ENCODE peak calls at places on chromosomes 7 and 10, in five cellular contexts. K is retinal pigment epithelial cell, C is right lobe of liver, Y is Panc1, O is tibial nerve. P is an unnamed sample.
A peak's percentile ranks its signal among the peaks of the same experiment; 100 is the strongest.

GRCh38 chr10:19200211-19200610 is 151.6 kb downstream of the MALRD1 start:
- DNase-seq in K (peak; percentile 18), C (no peak), Y (no peak), O (no peak), P (no peak)

GRCh38 chr10:60757422-60757895 is 20.8 kb upstream of the CDK1 start:
- DNase-seq in K (no peak), C (no peak), Y (no peak), O (no peak), P (no peak)

GRCh38 chr10:13091816-13092215 is 8.1 kb upstream of the OPTN start:
- DNase-seq in K (no peak), C (no peak), Y (no peak), O (peak; percentile 21), P (no peak)

GRCh38 chr7:140475747-140476333 is 3.5 kb downstream of the MKRN1 start:
- DNase-seq in K (no peak), C (no peak), Y (no peak), O (peak; percentile 63), P (no peak)

GRCh38 chr10:108005627-108006026 is 841.1 kb upstream of the SORCS1 start:
- DNase-seq in K (no peak), C (no peak), Y (no peak), O (no peak), P (no peak)

GRCh38 chr7:151503902-151504714 is 15.6 kb downstream of the RHEB start:
- DNase-seq in K (no peak), C (no peak), Y (no peak), O (peak; percentile 33), P (no peak)

GRCh38 chr10:58107506-58107905 is 160.2 kb downstream of the IPMK start:
- DNase-seq in K (no peak), C (no peak), Y (no peak), O (no peak), P (no peak)

GRCh38 chr7:157792954-157793353 is 456.1 kb downstream of the DNAJB6 start:
- DNase-seq in K (no peak), C (no peak), Y (no peak), O (no peak), P (no peak)

GRCh38 chr10:131743190-131744151 is 157.3 kb upstream of the PPP2R2D start:
- DNase-seq in K (no peak), C (no peak), Y (no peak), O (no peak), P (peak; percentile 57)

GRCh38 chr10:117221156-117221711 is 19.7 kb upstream of the SLC18A2 start:
- DNase-seq in K (no peak), C (no peak), Y (no peak), O (no peak), P (no peak)

GRCh38 chr7:47540387-47541093 is 41.4 kb downstream of the TNS3 start:
- DNase-seq in K (no peak), C (no peak), Y (no peak), O (no peak), P (no peak)

GRCh38 chr10:116168329-116168728 is 104.7 kb downstream of the GFRA1 start:
- DNase-seq in K (no peak), C (no peak), Y (no peak), O (no peak), P (no peak)

GRCh38 chr7:75905785-75906604 is 9.0 kb upstream of the POR start:
- DNase-seq in K (no peak), C (peak; percentile 93), Y (no peak), O (peak; percentile 74), P (peak; percentile 34)

GRCh38 chr10:79003183-79004100 is 65.3 kb upstream of the ZMIZ1 start:
- DNase-seq in K (no peak), C (no peak), Y (no peak), O (no peak), P (no peak)

GRCh38 chr10:84097787-84098353 is 41.4 kb upstream of the GHITM start:
- DNase-seq in K (no peak), C (no peak), Y (no peak), O (no peak), P (no peak)

GRCh38 chr7:47890606-47891005 is 57.7 kb downstream of the PKD1L1 start:
- DNase-seq in K (no peak), C (no peak), Y (no peak), O (no peak), P (no peak)

GRCh38 chr7:42831051-42831952 is 80.6 kb downstream of the C7orf25 start:
- DNase-seq in K (no peak), C (no peak), Y (no peak), O (peak; percentile 61), P (no peak)

GRCh38 chr10:113037222-113037621 is 87.2 kb downstream of the TCF7L2 start:
- DNase-seq in K (no peak), C (no peak), Y (no peak), O (no peak), P (no peak)

GRCh38 chr10:3827768-3828403 is 42.9 kb upstream of the KLF6 start:
- DNase-seq in K (no peak), C (no peak), Y (no peak), O (no peak), P (no peak)

GRCh38 chr10:3825244-3825643 is 40.2 kb upstream of the KLF6 start:
- DNase-seq in K (peak; percentile 67), C (no peak), Y (no peak), O (no peak), P (no peak)

GRCh38 chr10:3828404-3829192 is 43.6 kb upstream of the KLF6 start:
- DNase-seq in K (no peak), C (no peak), Y (no peak), O (no peak), P (no peak)

GRCh38 chr10:3825862-3826351 is 40.9 kb upstream of the KLF6 start:
- DNase-seq in K (no peak), C (no peak), Y (no peak), O (no peak), P (no peak)

DNA sequence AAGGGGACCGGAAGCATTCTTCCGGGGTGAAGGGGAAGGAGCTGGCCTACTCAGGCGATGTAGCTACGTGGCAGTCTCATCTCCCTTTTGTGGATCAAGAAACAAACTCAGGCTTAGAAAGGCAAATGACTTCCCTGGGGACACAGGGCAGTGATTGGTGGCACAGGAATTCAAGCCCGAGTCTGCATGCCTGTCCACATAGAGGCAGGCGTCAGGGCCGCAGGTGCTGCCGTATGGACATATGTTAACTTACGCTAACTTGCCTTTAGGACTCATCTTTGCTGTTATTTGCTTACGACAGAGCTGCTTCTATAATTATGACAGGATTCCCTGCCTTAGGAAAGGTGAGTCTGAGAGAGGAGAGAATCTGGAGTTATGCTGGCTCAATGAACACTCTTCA is 42.3 kb upstream of the KLF6 start:
- DNase-seq in K (no peak), C (no peak), Y (no peak), O (no peak), P (no peak)
- TF ChIP-seq CTCF in K (no peak), C (no peak), Y (no peak), O (no peak), P (no peak)

DNA sequence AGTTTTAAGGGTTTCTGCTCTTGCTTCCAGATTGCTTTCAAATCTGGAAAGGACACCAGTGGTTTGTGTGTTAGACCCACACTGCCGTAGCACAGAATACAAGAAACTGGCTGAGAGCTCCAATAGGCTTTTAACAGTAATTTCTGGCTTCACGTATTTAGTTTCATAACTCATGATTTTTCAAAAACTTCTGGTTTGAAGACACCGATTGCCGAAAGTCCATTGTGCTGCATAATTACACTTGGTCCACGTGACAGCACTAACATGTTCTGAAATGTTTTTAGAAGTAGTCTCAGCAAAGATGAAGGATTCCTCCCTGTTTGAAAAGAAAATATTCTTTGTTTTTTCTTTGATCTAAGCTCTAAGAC is 3.8 kb downstream of the EGFR start:
- DNase-seq in K (no peak), C (no peak), Y (no peak), O (no peak), P (no peak)
- H3K4me3 ChIP-seq in K (no peak overlapping the region), C (peak overlapping the region; percentile 37), Y (peak overlapping the region; percentile 74), O (peak overlapping the region; percentile 63), P (no peak overlapping the region)

GRCh38 chr7:138848056-138848975 is 50.3 kb upstream of the ATP6V0A4 start:
- DNase-seq in K (no peak), C (no peak), Y (no peak), O (no peak), P (no peak)
- TF ChIP-seq CTCF in K (no peak), C (no peak), Y (no peak), O (no peak), P (no peak)

GRCh38 chr10:30116254-30116573 is 56.8 kb upstream of the JCAD start:
- DNase-seq in K (no peak), C (no peak), Y (no peak), O (no peak), P (no peak)
- H3K4me3 ChIP-seq in K (no peak overlapping the region), C (no peak overlapping the region), Y (no peak overlapping the region), O (no peak overlapping the region), P (no peak overlapping the region)

GRCh38 chr7:124263232-124263827 is 230.5 kb upstream of the TMEM229A start:
- DNase-seq in K (peak; percentile 12), C (no peak), Y (no peak), O (no peak), P (peak; percentile 35)

GRCh38 chr7:124269774-124270173 is 236.9 kb upstream of the TMEM229A start:
- DNase-seq in K (no peak), C (no peak), Y (no peak), O (no peak), P (no peak)

GRCh38 chr7:124261710-124262109 is 228.8 kb upstream of the TMEM229A start:
- DNase-seq in K (no peak), C (no peak), Y (no peak), O (no peak), P (no peak)

DNA sequence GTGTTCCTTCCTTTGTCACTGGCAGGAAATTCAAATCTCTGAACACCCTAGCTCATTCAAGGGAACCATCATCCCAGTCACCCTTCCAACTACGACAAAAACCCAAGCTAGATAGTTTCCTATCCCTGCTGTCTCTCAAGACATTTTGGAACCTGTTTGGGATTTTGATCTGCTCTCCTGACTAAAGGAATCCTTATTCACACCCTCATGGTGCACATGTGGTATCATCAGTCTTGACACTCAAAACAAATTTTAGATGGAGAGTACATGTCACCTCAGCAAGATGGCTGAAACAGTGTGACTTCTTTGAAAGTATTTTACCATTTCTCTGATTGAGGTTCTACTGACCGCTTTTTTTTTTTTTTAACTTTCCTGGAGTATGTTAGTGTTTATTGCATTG is 234.3 kb upstream of the TMEM229A start:
- DNase-seq in K (no peak), C (no peak), Y (no peak), O (no peak), P (no peak)
- TF ChIP-seq CTCF in K (no peak), C (no peak), Y (no peak), O (no peak), P (no peak)

GRCh38 chr7:2405601-2406345 is 2.4 kb downstream of the CHST12 start:
- DNase-seq in K (no peak), C (no peak), Y (no peak), O (no peak), P (peak; percentile 80)
- H3K4me3 ChIP-seq in K (no peak overlapping the region), C (no peak overlapping the region), Y (no peak overlapping the region), O (peak overlapping the region; percentile 100), P (peak overlapping the region; percentile 82)